ENCODE peak calls at places on chromosomes 3 and 15, in six cellular contexts. One of them, this sample, is unnamed.
A peak's percentile ranks its signal among the peaks of the same experiment; 100 is the strongest.

GRCh38 chr3:152942366-152942765 is 107.4 kb downstream of the P2RY1 start:
- DNase-seq in caudate nucleus: no peak
- DNase-seq in cardiac muscle cell: no peak
- DNase-seq in CD4-positive, alpha-beta T cell: no peak
- DNase-seq in RWPE2: no peak
- DNase-seq in A549: no peak
- DNase-seq in this sample: no peak

GRCh38 chr3:54374214-54374855 is 252.0 kb downstream of the CACNA2D3 start:
- DNase-seq in caudate nucleus: no peak
- DNase-seq in cardiac muscle cell: peak; percentile 28
- DNase-seq in CD4-positive, alpha-beta T cell: no peak
- DNase-seq in RWPE2: no peak
- DNase-seq in A549: peak; percentile 10
- DNase-seq in this sample: peak; percentile 12

GRCh38 chr3:194879991-194880939 is 194.6 kb downstream of the FAM43A start:
- DNase-seq in caudate nucleus: no peak
- DNase-seq in cardiac muscle cell: peak; percentile 88
- DNase-seq in CD4-positive, alpha-beta T cell: no peak
- DNase-seq in RWPE2: no peak
- DNase-seq in A549: no peak
- DNase-seq in this sample: no peak

GRCh38 chr3:133996251-133996661 is 33.5 kb downstream of the SLCO2A1 start:
- DNase-seq in caudate nucleus: no peak
- DNase-seq in cardiac muscle cell: no peak
- DNase-seq in CD4-positive, alpha-beta T cell: no peak
- DNase-seq in RWPE2: no peak
- DNase-seq in A549: no peak
- DNase-seq in this sample: no peak

GRCh38 chr15:36645106-36645505 is 65.7 kb downstream of the CDIN1 start:
- DNase-seq in caudate nucleus: no peak
- DNase-seq in cardiac muscle cell: peak; percentile 34
- DNase-seq in CD4-positive, alpha-beta T cell: no peak
- DNase-seq in RWPE2: no peak
- DNase-seq in A549: peak; percentile 3
- DNase-seq in this sample: no peak

GRCh38 chr3:101095703-101096102 is 102.5 kb upstream of the ABI3BP start:
- DNase-seq in caudate nucleus: no peak
- DNase-seq in cardiac muscle cell: no peak
- DNase-seq in CD4-positive, alpha-beta T cell: no peak
- DNase-seq in RWPE2: no peak
- DNase-seq in A549: no peak
- DNase-seq in this sample: no peak

GRCh38 chr15:92810418-92811138 is 89.5 kb upstream of the CHD2 start:
- DNase-seq in caudate nucleus: no peak
- DNase-seq in cardiac muscle cell: peak; percentile 89
- DNase-seq in CD4-positive, alpha-beta T cell: no peak
- DNase-seq in RWPE2: peak; percentile 84
- DNase-seq in A549: peak; percentile 92
- DNase-seq in this sample: no peak

GRCh38 chr3:131543714-131544113 is 40.9 kb upstream of the MRPL3 start:
- DNase-seq in caudate nucleus: no peak
- DNase-seq in cardiac muscle cell: peak; percentile 91
- DNase-seq in CD4-positive, alpha-beta T cell: no peak
- DNase-seq in RWPE2: no peak
- DNase-seq in A549: peak; percentile 73
- DNase-seq in this sample: no peak

GRCh38 chr3:196639517-196640500 is at the start of gene NRROS:
- DNase-seq in caudate nucleus: peak; percentile 34
- DNase-seq in cardiac muscle cell: peak; percentile 68
- DNase-seq in CD4-positive, alpha-beta T cell: peak; percentile 34
- DNase-seq in RWPE2: no peak
- DNase-seq in A549: no peak
- DNase-seq in this sample: peak; percentile 30

GRCh38 chr3:131898346-131898745 is 136.5 kb downstream of the CPNE4 start:
- DNase-seq in caudate nucleus: no peak
- DNase-seq in cardiac muscle cell: no peak
- DNase-seq in CD4-positive, alpha-beta T cell: no peak
- DNase-seq in RWPE2: no peak
- DNase-seq in A549: no peak
- DNase-seq in this sample: no peak

GRCh38 chr3:107654218-107654617 is 131.5 kb downstream of the BBX start:
- DNase-seq in caudate nucleus: no peak
- DNase-seq in cardiac muscle cell: no peak
- DNase-seq in CD4-positive, alpha-beta T cell: no peak
- DNase-seq in RWPE2: no peak
- DNase-seq in A549: no peak
- DNase-seq in this sample: no peak

GRCh38 chr3:15217841-15218267 is 11.8 kb downstream of the CAPN7 start:
- DNase-seq in caudate nucleus: no peak
- DNase-seq in cardiac muscle cell: no peak
- DNase-seq in CD4-positive, alpha-beta T cell: no peak
- DNase-seq in RWPE2: no peak
- DNase-seq in A549: no peak
- DNase-seq in this sample: no peak

GRCh38 chr3:3699816-3700633 is 99.2 kb upstream of the LRRN1 start:
- DNase-seq in caudate nucleus: no peak
- DNase-seq in cardiac muscle cell: no peak
- DNase-seq in CD4-positive, alpha-beta T cell: no peak
- DNase-seq in RWPE2: no peak
- DNase-seq in A549: no peak
- DNase-seq in this sample: no peak

GRCh38 chr3:96646596-96646995 is 167.8 kb upstream of the EPHA6 start:
- DNase-seq in caudate nucleus: no peak
- DNase-seq in cardiac muscle cell: no peak
- DNase-seq in CD4-positive, alpha-beta T cell: no peak
- DNase-seq in RWPE2: no peak
- DNase-seq in A549: no peak
- DNase-seq in this sample: no peak

GRCh38 chr3:30282052-30282708 is 324.2 kb upstream of the TGFBR2 start:
- DNase-seq in caudate nucleus: peak; percentile 5
- DNase-seq in cardiac muscle cell: peak; percentile 82
- DNase-seq in CD4-positive, alpha-beta T cell: no peak
- DNase-seq in RWPE2: no peak
- DNase-seq in A549: peak; percentile 66
- DNase-seq in this sample: peak; percentile 49

GRCh38 chr3:194189243-194189791 is 53.4 kb downstream of the HES1 start:
- DNase-seq in caudate nucleus: no peak
- DNase-seq in cardiac muscle cell: peak; percentile 44
- DNase-seq in CD4-positive, alpha-beta T cell: no peak
- DNase-seq in RWPE2: no peak
- DNase-seq in A549: no peak
- DNase-seq in this sample: no peak

DNA sequence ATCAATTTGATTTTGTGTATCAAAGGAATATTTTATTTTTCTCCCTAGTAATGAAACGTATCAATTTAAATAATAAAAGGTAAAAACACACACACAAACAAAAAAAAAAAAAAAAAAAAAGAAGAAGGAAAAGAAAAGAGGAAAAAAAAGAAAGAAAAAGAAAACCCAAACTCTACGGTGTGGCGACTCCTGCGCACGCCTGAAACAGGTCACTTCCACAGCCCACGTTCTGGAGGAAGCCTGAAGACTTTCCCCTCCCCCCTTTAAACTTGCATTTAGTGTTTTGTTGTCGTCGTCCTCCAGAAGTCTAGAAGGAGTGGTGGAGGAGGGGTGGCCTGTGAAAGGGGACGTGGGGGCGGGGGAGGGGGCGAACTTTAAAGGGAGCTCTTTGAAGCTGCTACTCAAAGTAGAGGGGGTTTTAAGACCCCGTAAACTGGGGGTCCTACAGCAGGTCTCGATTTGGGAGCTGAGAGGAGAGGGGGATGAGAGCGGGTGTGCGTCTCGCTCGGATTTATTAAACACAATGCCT is 2.3 kb upstream of the TLE3 start:
- DNase-seq in caudate nucleus: no peak
- DNase-seq in cardiac muscle cell: peak; percentile 41
- DNase-seq in CD4-positive, alpha-beta T cell: no peak
- DNase-seq in RWPE2: no peak
- DNase-seq in A549: peak; percentile 33
- DNase-seq in this sample: no peak
- H3K27ac ChIP-seq in caudate nucleus: no peak overlapping the region
- H3K27ac ChIP-seq in cardiac muscle cell: peak overlapping the region; percentile 88
- H3K27ac ChIP-seq in CD4-positive, alpha-beta T cell: no peak overlapping the region
- H3K27ac ChIP-seq in RWPE2: no peak overlapping the region
- H3K27ac ChIP-seq in A549: peak overlapping the region; percentile 52
- H3K27ac ChIP-seq in this sample: no peak overlapping the region

GRCh38 chr3:170804095-170804494 is 65.9 kb downstream of the RPL22L1 start:
- DNase-seq in caudate nucleus: no peak
- DNase-seq in cardiac muscle cell: no peak
- DNase-seq in CD4-positive, alpha-beta T cell: no peak
- DNase-seq in RWPE2: no peak
- DNase-seq in A549: no peak
- DNase-seq in this sample: no peak
- H3K27ac ChIP-seq in caudate nucleus: no peak overlapping the region
- H3K27ac ChIP-seq in cardiac muscle cell: no peak overlapping the region
- H3K27ac ChIP-seq in CD4-positive, alpha-beta T cell: no peak overlapping the region
- H3K27ac ChIP-seq in RWPE2: no peak overlapping the region
- H3K27ac ChIP-seq in A549: no peak overlapping the region
- H3K27ac ChIP-seq in this sample: no peak overlapping the region

GRCh38 chr15:52677593-52677992 is 1.6 kb downstream of the ATOSA start:
- DNase-seq in caudate nucleus: no peak
- DNase-seq in cardiac muscle cell: no peak
- DNase-seq in CD4-positive, alpha-beta T cell: no peak
- DNase-seq in RWPE2: no peak
- DNase-seq in A549: peak; percentile 4
- DNase-seq in this sample: no peak
- H3K27ac ChIP-seq in caudate nucleus: peak overlapping the region; percentile 91
- H3K27ac ChIP-seq in cardiac muscle cell: peak overlapping the region; percentile 92
- H3K27ac ChIP-seq in CD4-positive, alpha-beta T cell: peak overlapping the region; percentile 99
- H3K27ac ChIP-seq in RWPE2: peak overlapping the region; percentile 75
- H3K27ac ChIP-seq in A549: peak overlapping the region; percentile 69
- H3K27ac ChIP-seq in this sample: no peak overlapping the region

DNA sequence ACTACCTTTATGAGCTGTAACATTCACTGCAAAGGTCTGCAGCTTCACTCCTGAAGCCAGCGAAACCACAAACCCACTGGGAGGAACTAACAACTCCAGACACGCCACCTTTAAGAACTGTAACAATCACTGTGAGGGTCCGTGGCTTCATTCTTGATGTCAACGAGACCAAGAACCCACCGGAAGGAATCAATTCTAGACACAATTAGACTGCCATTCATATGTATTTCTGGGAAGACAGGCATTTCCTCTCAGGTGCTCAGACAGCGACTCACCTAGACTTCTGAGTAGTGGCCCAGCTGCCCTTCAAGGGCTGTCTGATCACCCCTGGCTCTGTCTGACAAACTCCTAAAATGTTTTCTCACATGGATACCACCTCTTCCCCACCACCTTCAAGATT is 506.8 kb downstream of the PDCD6IP start:
- DNase-seq in caudate nucleus: no peak
- DNase-seq in cardiac muscle cell: no peak
- DNase-seq in CD4-positive, alpha-beta T cell: no peak
- DNase-seq in RWPE2: no peak
- DNase-seq in A549: no peak
- DNase-seq in this sample: no peak
- H3K27ac ChIP-seq in caudate nucleus: no peak overlapping the region
- H3K27ac ChIP-seq in cardiac muscle cell: no peak overlapping the region
- H3K27ac ChIP-seq in CD4-positive, alpha-beta T cell: no peak overlapping the region
- H3K27ac ChIP-seq in RWPE2: peak overlapping the region; percentile 56
- H3K27ac ChIP-seq in A549: no peak overlapping the region
- H3K27ac ChIP-seq in this sample: no peak overlapping the region